ENCODE peak calls at places on chromosomes 7 and 10, in six cellular contexts. W is H1, Q is Panc1, S is transverse colon, X is GM12878, A is GM23338. N is an unnamed sample. For H3K27me3, the result is how much of the 10 kb centered on the place peaks cover.

GRCh38 chr7:2837476-2837875 is 6.6 kb downstream of the GNA12 start:
- DNase-seq in W (no peak), Q (no peak), S (no peak), X (no peak), A (peak), N (no peak)

GRCh38 chr7:131882321-131882720 is 325.9 kb upstream of the PODXL start:
- DNase-seq in W (no peak), Q (no peak), S (no peak), X (no peak), A (peak), N (no peak)

GRCh38 chr10:88979153-88979562 is 11.4 kb upstream of the FAS start:
- DNase-seq in W (no peak), Q (no peak), S (no peak), X (no peak), A (no peak), N (peak)

GRCh38 chr7:39659356-39660013 is 36.1 kb downstream of the RALA start:
- DNase-seq in W (no peak), Q (no peak), S (no peak), X (no peak), A (no peak), N (no peak)

GRCh38 chr10:125344573-125345121 is 184.3 kb upstream of the CTBP2 start:
- DNase-seq in W (no peak), Q (no peak), S (peak), X (peak), A (no peak), N (no peak)

GRCh38 chr10:24533981-24534380 is 189.7 kb downstream of the ARHGAP21 start:
- DNase-seq in W (no peak), Q (no peak), S (no peak), X (no peak), A (no peak), N (no peak)

GRCh38 chr7:2032030-2032875 is 200.5 kb downstream of the MAD1L1 start:
- DNase-seq in W (no peak), Q (no peak), S (no peak), X (no peak), A (no peak), N (no peak)

GRCh38 chr7:46229409-46229808 is 308.3 kb upstream of the IGFBP3 start:
- DNase-seq in W (no peak), Q (peak), S (no peak), X (no peak), A (no peak), N (no peak)

GRCh38 chr10:79200346-79200745 is 131.6 kb downstream of the ZMIZ1 start:
- DNase-seq in W (no peak), Q (no peak), S (no peak), X (no peak), A (no peak), N (no peak)

GRCh38 chr10:102313221-102313896 is 68.0 kb downstream of the GBF1 start:
- DNase-seq in W (no peak), Q (no peak), S (no peak), X (no peak), A (no peak), N (no peak)

GRCh38 chr7:55163733-55164132 is 144.9 kb downstream of the EGFR start:
- DNase-seq in W (no peak), Q (no peak), S (no peak), X (no peak), A (no peak), N (no peak)

GRCh38 chr10:58631715-58632114 is 119.0 kb downstream of the BICC1 start:
- DNase-seq in W (no peak), Q (no peak), S (no peak), X (no peak), A (peak), N (no peak)

GRCh38 chr7:31791881-31792280 is 104.9 kb downstream of the PPP1R17 start:
- DNase-seq in W (no peak), Q (no peak), S (no peak), X (no peak), A (no peak), N (no peak)

GRCh38 chr10:43231523-43232078 is 35.3 kb downstream of the RASGEF1A start:
- DNase-seq in W (no peak), Q (no peak), S (peak), X (no peak), A (no peak), N (peak)

GRCh38 chr7:44377681-44378421 is 52.5 kb upstream of the CAMK2B start:
- DNase-seq in W (no peak), Q (no peak), S (no peak), X (peak), A (no peak), N (no peak)

GRCh38 chr10:7948601-7949000 is 105.9 kb upstream of the GATA3 start:
- DNase-seq in W (no peak), Q (no peak), S (no peak), X (no peak), A (no peak), N (no peak)

GRCh38 chr7:112207765-112208164 is 1.3 kb downstream of the ZNF277 start:
- DNase-seq in W (no peak), Q (no peak), S (no peak), X (no peak), A (no peak), N (no peak)

DNA sequence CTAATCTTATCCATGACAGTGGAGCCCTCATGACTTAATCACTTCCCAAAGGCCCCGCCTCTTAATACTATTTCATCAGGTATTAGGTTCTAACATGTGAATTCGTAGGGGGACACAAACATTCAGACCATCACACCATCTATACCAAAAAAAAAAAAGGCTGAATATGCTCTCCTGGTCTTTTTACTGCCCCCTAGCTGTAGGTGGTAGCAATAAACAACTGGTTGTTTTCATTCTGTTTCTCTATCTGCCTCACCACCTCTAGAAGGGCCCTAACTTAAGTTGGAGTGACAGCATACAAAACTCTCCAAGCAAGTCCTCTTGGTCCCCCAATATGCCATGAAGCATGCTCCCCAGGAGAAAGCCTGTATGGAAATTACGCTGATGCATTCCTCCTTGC is 94.1 kb downstream of the GRM8 start:
- DNase-seq in W (no peak), Q (peak), S (no peak), X (no peak), A (peak), N (no peak)
- TF ChIP-seq CTCF in W (no peak), Q (peak), S (no peak), X (peak), A (peak), N (no peak)

DNA sequence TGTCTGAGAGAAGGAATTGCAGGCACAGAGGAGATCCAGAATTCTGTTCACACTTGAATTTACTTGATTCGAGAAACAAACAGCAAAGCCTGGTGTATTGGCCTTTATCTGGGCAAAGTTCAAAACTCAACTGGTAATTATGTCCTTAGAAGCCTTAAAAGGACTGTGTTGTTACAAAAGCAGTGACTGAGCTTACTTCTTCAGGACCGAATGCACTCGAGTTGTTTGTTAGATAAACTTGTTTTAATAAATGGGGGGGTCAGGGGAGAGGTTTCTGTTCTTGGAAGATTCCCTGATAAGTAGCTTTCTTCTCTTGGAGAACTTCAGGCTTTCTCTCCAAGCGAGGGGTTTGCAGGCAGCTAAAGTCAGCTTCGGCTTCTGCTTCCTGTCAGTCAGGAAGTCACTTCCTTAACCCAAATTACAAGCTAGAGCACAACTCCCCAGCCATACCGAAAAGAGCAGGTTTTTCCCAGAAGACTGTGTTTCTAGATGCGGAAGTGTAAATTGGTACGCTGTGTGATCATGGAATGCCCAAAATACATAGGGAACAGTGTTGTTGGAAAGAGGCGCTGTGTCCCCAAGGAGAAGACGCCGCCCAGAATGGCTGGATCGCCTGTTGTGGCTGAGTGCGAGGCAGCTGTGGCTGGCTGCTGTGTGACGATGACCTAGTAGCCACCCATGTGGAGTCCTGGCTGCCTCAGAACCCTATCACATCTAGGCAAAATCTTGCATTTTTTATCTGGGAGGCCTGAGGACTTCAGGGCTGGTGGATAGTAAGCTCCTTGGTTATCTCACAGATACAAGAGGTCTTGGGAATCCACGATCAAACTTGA is 110.4 kb downstream of the TCF7L2 start:
- DNase-seq in W (no peak), Q (no peak), S (peak), X (no peak), A (no peak), N (no peak)
- TF ChIP-seq POLR2AphosphoS5 in W (no peak), Q (no peak), S (peak), X (no peak), A (no peak), N (no peak)

GRCh38 chr10:133528296-133528844 is 1.2 kb downstream of the CYP2E1 start:
- DNase-seq in W (no peak), Q (no peak), S (no peak), X (no peak), A (peak), N (no peak)
- H3K27me3 ChIP-seq in W (under half), Q (under half), S (under half), X (under half), A (half or more), N (under half)

GRCh38 chr7:100825760-100826545 is 1.4 kb downstream of the EPHB4 start:
- DNase-seq in W (no peak), Q (no peak), S (no peak), X (no peak), A (peak), N (no peak)
- TF ChIP-seq CTCF in W (peak), Q (no peak), S (no peak), X (no peak), A (peak), N (no peak)

GRCh38 chr10:28302668-28303488 is at the start of gene MPP7:
- DNase-seq in W (peak), Q (peak), S (peak), X (peak), A (peak), N (peak)
- TF ChIP-seq POLR2AphosphoS5 in W (peak), Q (no peak), S (peak), X (no peak), A (peak), N (peak)

DNA sequence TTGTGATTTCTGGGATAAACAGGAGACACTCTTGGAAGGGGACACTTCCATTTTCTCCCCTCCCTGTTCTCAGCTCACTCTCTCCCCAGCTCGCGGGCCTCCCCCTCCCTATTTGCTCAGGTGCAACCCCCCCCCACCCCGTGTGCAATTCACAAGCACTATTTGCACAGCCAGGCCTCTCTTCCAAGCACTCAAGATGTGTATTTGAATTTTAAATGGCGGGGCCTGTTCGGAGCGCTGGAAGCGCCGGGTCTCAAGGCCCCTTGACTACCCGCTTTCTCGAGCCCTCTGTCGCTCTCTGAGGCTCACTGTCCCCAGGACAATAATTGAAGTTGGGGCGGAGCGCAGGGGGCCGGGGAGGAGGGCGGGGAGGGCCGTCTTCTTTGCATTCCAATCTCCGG is 7.8 kb downstream of the SHH start:
- DNase-seq in W (no peak), Q (no peak), S (no peak), X (no peak), A (peak), N (no peak)
- H3K27me3 ChIP-seq in W (half or more), Q (under half), S (half or more), X (under half), A (half or more), N (half or more)